ENCODE peak calls at places on chromosomes 11 and 22, in seven cellular contexts. U, L, F, S, A, J and W are unnamed samples.

GRCh38 chr22:37079668-37080171 is 28.2 kb downstream of the KCTD17 start:
- DNase-seq in U (peak), L (peak), F (no peak), S (peak), A (no peak), J (peak), W (no peak)

GRCh38 chr11:74677131-74677530 is 54.1 kb downstream of the CHRDL2 start:
- DNase-seq in U (no peak), L (no peak), F (no peak), S (no peak), A (no peak), J (no peak), W (no peak)

GRCh38 chr11:85517272-85517671 is 109.9 kb downstream of the DLG2 start:
- DNase-seq in U (no peak), L (no peak), F (no peak), S (no peak), A (no peak), J (no peak), W (no peak)

GRCh38 chr11:120835601-120836228 is 188.2 kb upstream of the TBCEL start:
- DNase-seq in U (no peak), L (peak), F (no peak), S (peak), A (no peak), J (no peak), W (no peak)

GRCh38 chr11:71566081-71566620 is 788 bp downstream of the KRTAP5-10 start:
- DNase-seq in U (no peak), L (no peak), F (no peak), S (no peak), A (no peak), J (no peak), W (no peak)

GRCh38 chr11:122516686-122517085 is 138.8 kb upstream of the UBASH3B start:
- DNase-seq in U (no peak), L (no peak), F (no peak), S (no peak), A (no peak), J (no peak), W (no peak)

GRCh38 chr22:49660321-49660720 is 167.4 kb downstream of the BRD1 start:
- DNase-seq in U (no peak), L (no peak), F (no peak), S (no peak), A (no peak), J (no peak), W (no peak)

GRCh38 chr22:18032455-18033101 is 8.2 kb upstream of the MICAL3 start:
- DNase-seq in U (no peak), L (no peak), F (no peak), S (peak), A (no peak), J (no peak), W (no peak)

GRCh38 chr11:45879803-45880685 is 5.4 kb upstream of the MAPK8IP1 start:
- DNase-seq in U (no peak), L (no peak), F (no peak), S (peak), A (no peak), J (no peak), W (no peak)

GRCh38 chr11:57279131-57279530 is 42.1 kb upstream of the APLNR start:
- DNase-seq in U (no peak), L (no peak), F (no peak), S (no peak), A (no peak), J (no peak), W (no peak)

GRCh38 chr11:92396133-92396532 is 171.5 kb downstream of the FAT3 start:
- DNase-seq in U (no peak), L (no peak), F (no peak), S (peak), A (no peak), J (no peak), W (no peak)

GRCh38 chr11:45100338-45100737 is 46.1 kb upstream of the PRDM11 start:
- DNase-seq in U (no peak), L (no peak), F (no peak), S (peak), A (no peak), J (no peak), W (no peak)

GRCh38 chr11:59754494-59754858 is 700 bp upstream of the STX3 start:
- DNase-seq in U (peak), L (no peak), F (peak), S (no peak), A (peak), J (peak), W (no peak)

GRCh38 chr22:39622881-39623367 is 52.4 kb downstream of the CACNA1I start:
- DNase-seq in U (peak), L (peak), F (no peak), S (peak), A (peak), J (peak), W (no peak)

GRCh38 chr11:112841719-112842118 is 119.5 kb upstream of the NCAM1 start:
- DNase-seq in U (no peak), L (no peak), F (no peak), S (peak), A (no peak), J (no peak), W (no peak)

GRCh38 chr11:34756591-34756990 is 135.7 kb downstream of the EHF start:
- DNase-seq in U (no peak), L (no peak), F (no peak), S (no peak), A (no peak), J (no peak), W (no peak)

GRCh38 chr11:37451903-37452302 is 853.9 kb upstream of the RAG2 start:
- DNase-seq in U (no peak), L (no peak), F (no peak), S (peak), A (no peak), J (no peak), W (no peak)

GRCh38 chr11:47523491-47524199 is 29.3 kb downstream of the CELF1 start:
- DNase-seq in U (peak), L (peak), F (no peak), S (peak), A (no peak), J (no peak), W (no peak)

GRCh38 chr22:19873138-19873959 is 18.7 kb upstream of the GNB1L start:
- DNase-seq in U (no peak), L (no peak), F (no peak), S (no peak), A (no peak), J (peak), W (peak)

GRCh38 chr11:35717043-35717442 is 54.5 kb downstream of the TRIM44 start:
- DNase-seq in U (no peak), L (no peak), F (no peak), S (no peak), A (no peak), J (no peak), W (no peak)

GRCh38 chr22:38657248-38657909 is 941 bp downstream of the CBY1 start:
- DNase-seq in U (peak), L (peak), F (peak), S (peak), A (no peak), J (peak), W (no peak)

GRCh38 chr11:14768789-14769188 is 123.2 kb downstream of the CYP2R1 start:
- DNase-seq in U (no peak), L (no peak), F (no peak), S (no peak), A (no peak), J (no peak), W (no peak)

GRCh38 chr22:23777776-23778575 is 5.3 kb downstream of the MMP11 start:
- DNase-seq in U (no peak), L (no peak), F (no peak), S (no peak), A (no peak), J (no peak), W (no peak)

GRCh38 chr22:29824677-29825076 is 13.4 kb downstream of the ASCC2 start:
- DNase-seq in U (no peak), L (no peak), F (no peak), S (no peak), A (no peak), J (no peak), W (no peak)